ENCODE peak calls at places on chromosomes 3 and 15, in nine cellular contexts. G, Y, W, O, P, V, C, F and U are unnamed samples. For H3K27me3, the result is how much of the 10 kb centered on the place peaks cover.

GRCh38 chr3:69770219-69770618 is 31.0 kb downstream of the MITF start:
- DNase-seq in G (no peak), Y (no peak), W (no peak), O (peak), P (no peak), V (peak), C (peak), F (no peak), U (no peak)

GRCh38 chr3:110314512-110315114 is 757.0 kb upstream of the NECTIN3 start:
- DNase-seq in G (no peak), Y (no peak), W (peak), O (peak), P (no peak), V (peak), C (peak), F (peak), U (no peak)

GRCh38 chr3:170967682-170968081 is 58.8 kb downstream of the SLC2A2 start:
- DNase-seq in G (no peak), Y (no peak), W (no peak), O (no peak), P (no peak), V (no peak), C (no peak), F (no peak), U (no peak)

GRCh38 chr15:45084163-45084562 is 29.8 kb downstream of the DUOX2 start:
- DNase-seq in G (no peak), Y (no peak), W (no peak), O (no peak), P (no peak), V (no peak), C (no peak), F (no peak), U (no peak)

GRCh38 chr3:120795017-120795648 is 52.6 kb downstream of the GTF2E1 start:
- DNase-seq in G (peak), Y (peak), W (peak), O (peak), P (peak), V (peak), C (peak), F (peak), U (no peak)

GRCh38 chr15:28273468-28273867 is 48.5 kb downstream of the HERC2 start:
- DNase-seq in G (no peak), Y (no peak), W (no peak), O (no peak), P (no peak), V (peak), C (no peak), F (no peak), U (peak)

GRCh38 chr3:172074027-172074426 is 34.6 kb downstream of the FNDC3B start:
- DNase-seq in G (no peak), Y (no peak), W (no peak), O (no peak), P (no peak), V (no peak), C (no peak), F (no peak), U (no peak)

GRCh38 chr3:189272500-189273119 is 100.8 kb downstream of the TPRG1 start:
- DNase-seq in G (no peak), Y (no peak), W (no peak), O (peak), P (no peak), V (peak), C (no peak), F (no peak), U (no peak)

GRCh38 chr3:22089284-22089683 is 338.3 kb upstream of the ZNF385D start:
- DNase-seq in G (no peak), Y (peak), W (no peak), O (peak), P (no peak), V (peak), C (peak), F (no peak), U (peak)

GRCh38 chr15:64521726-64522164 is 61.4 kb downstream of the ZNF609 start:
- DNase-seq in G (no peak), Y (no peak), W (no peak), O (peak), P (peak), V (peak), C (peak), F (no peak), U (no peak)

GRCh38 chr3:24166518-24166917 is 221.4 kb downstream of the NR1D2 start:
- DNase-seq in G (no peak), Y (no peak), W (no peak), O (no peak), P (no peak), V (peak), C (no peak), F (no peak), U (no peak)

GRCh38 chr3:76131396-76132153 is 346.2 kb upstream of the ZNF717 start:
- DNase-seq in G (no peak), Y (no peak), W (no peak), O (peak), P (no peak), V (no peak), C (peak), F (no peak), U (peak)

GRCh38 chr3:57062119-57062631 is 1.7 kb downstream of the SPATA12 start:
- DNase-seq in G (no peak), Y (no peak), W (no peak), O (no peak), P (no peak), V (peak), C (peak), F (no peak), U (no peak)

GRCh38 chr3:31406901-31407300 is 125.8 kb upstream of the STT3B start:
- DNase-seq in G (no peak), Y (no peak), W (no peak), O (no peak), P (no peak), V (no peak), C (no peak), F (no peak), U (no peak)

GRCh38 chr15:63463793-63464192 is 40.6 kb upstream of the USP3 start:
- DNase-seq in G (no peak), Y (no peak), W (no peak), O (no peak), P (no peak), V (no peak), C (no peak), F (no peak), U (no peak)

GRCh38 chr3:168511428-168512014 is 415.8 kb upstream of the GOLIM4 start:
- DNase-seq in G (no peak), Y (no peak), W (no peak), O (peak), P (no peak), V (peak), C (peak), F (no peak), U (no peak)

GRCh38 chr3:150150633-150151032 is 179.9 kb upstream of the PFN2 start:
- DNase-seq in G (no peak), Y (no peak), W (no peak), O (peak), P (no peak), V (no peak), C (no peak), F (no peak), U (peak)

GRCh38 chr3:56851966-56852884 is 50.5 kb upstream of the ARHGEF3 start:
- DNase-seq in G (no peak), Y (no peak), W (no peak), O (peak), P (no peak), V (no peak), C (peak), F (no peak), U (no peak)

GRCh38 chr3:163273694-163274093 is 1777.1 kb downstream of the OTOL1 start:
- DNase-seq in G (no peak), Y (no peak), W (no peak), O (no peak), P (no peak), V (no peak), C (no peak), F (no peak), U (no peak)

GRCh38 chr3:50516048-50516871 is 12.8 kb upstream of the CACNA2D2 start:
- DNase-seq in G (peak), Y (no peak), W (peak), O (no peak), P (peak), V (peak), C (no peak), F (no peak), U (no peak)

GRCh38 chr3:32175607-32176197 is 62.8 kb upstream of the CMTM8 start:
- DNase-seq in G (no peak), Y (no peak), W (no peak), O (peak), P (no peak), V (peak), C (peak), F (peak), U (peak)

GRCh38 chr3:49465269-49466034 is 4.6 kb upstream of the DAG1 start:
- DNase-seq in G (peak), Y (no peak), W (no peak), O (no peak), P (no peak), V (no peak), C (peak), F (no peak), U (no peak)

GRCh38 chr15:98801234-98801561 is 152.9 kb downstream of the IGF1R start:
- DNase-seq in G (no peak), Y (no peak), W (no peak), O (no peak), P (no peak), V (peak), C (no peak), F (no peak), U (no peak)

GRCh38 chr3:143847787-143848631 is at the start of gene SLC9A9:
- DNase-seq in G (peak), Y (no peak), W (peak), O (peak), P (peak), V (peak), C (peak), F (peak), U (peak)

GRCh38 chr3:129605593-129606521 is 619 bp downstream of the PLXND1 start:
- DNase-seq in G (peak), Y (no peak), W (peak), O (peak), P (peak), V (no peak), C (peak), F (no peak), U (peak)

GRCh38 chr3:16174389-16174788 is at the start of gene GALNT15:
- DNase-seq in G (peak), Y (peak), W (peak), O (no peak), P (peak), V (no peak), C (peak), F (no peak), U (peak)

GRCh38 chr15:94080416-94080815 is 150.9 kb upstream of the MCTP2 start:
- DNase-seq in G (no peak), Y (no peak), W (no peak), O (peak), P (peak), V (peak), C (peak), F (no peak), U (no peak)

GRCh38 chr15:85555875-85556617 is 175.6 kb downstream of the AKAP13 start:
- DNase-seq in G (no peak), Y (no peak), W (no peak), O (no peak), P (no peak), V (no peak), C (no peak), F (no peak), U (no peak)

GRCh38 chr3:52053307-52054304 is 2.8 kb downstream of the DUSP7 start:
- DNase-seq in G (peak), Y (no peak), W (peak), O (peak), P (no peak), V (no peak), C (no peak), F (peak), U (peak)

GRCh38 chr3:171772427-171773056 is 37.7 kb downstream of the PLD1 start:
- DNase-seq in G (no peak), Y (no peak), W (peak), O (peak), P (peak), V (peak), C (peak), F (peak), U (peak)

GRCh38 chr15:95087253-95087609 is 855.9 kb downstream of the MCTP2 start:
- DNase-seq in G (no peak), Y (no peak), W (no peak), O (no peak), P (no peak), V (no peak), C (no peak), F (no peak), U (no peak)

GRCh38 chr15:29039466-29040366 is 153.9 kb downstream of the APBA2 start:
- DNase-seq in G (no peak), Y (no peak), W (no peak), O (no peak), P (no peak), V (peak), C (peak), F (no peak), U (peak)

DNA sequence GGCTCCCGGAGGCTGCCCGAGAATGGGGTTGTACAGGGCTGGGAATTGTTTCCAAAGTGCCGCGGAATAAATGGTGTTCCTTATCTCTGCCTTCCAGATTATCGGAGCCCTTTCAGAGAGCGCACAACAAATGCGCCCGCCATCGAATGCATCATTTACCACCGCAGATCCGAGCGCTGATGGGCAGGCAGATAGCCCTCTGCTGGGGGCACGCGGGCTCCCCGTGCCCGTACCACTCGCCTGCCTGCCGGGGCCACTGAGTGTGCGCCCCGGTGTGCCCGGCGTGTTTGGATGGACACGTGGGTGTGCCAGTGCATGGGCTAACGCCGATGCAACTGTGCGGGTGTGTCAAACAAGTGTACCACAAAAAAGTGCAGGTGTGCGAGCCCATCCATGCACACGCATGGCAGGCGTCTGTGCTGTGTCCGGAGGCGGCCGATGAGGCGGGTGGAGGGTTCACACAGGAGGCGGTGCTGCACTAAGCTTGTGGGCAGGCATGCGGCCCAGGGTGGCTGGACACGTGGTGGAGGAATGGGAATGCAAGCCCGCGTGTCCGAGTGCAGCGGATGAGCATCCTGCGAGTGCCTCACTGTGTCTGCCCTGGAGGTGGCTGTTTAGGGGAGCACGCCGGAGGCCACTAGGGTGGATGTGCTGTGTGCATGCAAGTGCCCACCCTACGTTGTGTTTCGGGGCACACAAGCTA is 3.8 kb upstream of the GATA2 start:
- DNase-seq in G (no peak), Y (no peak), W (peak), O (no peak), P (peak), V (peak), C (peak), F (no peak), U (peak)
- H3K27me3 ChIP-seq in G (half or more), Y (under half), W (under half), O (under half), P (under half), V (half or more), C (under half), F (under half), U (half or more)

GRCh38 chr3:181694805-181695660 is 16.7 kb upstream of the SOX2 start:
- DNase-seq in G (peak), Y (no peak), W (peak), O (no peak), P (peak), V (peak), C (peak), F (no peak), U (no peak)

GRCh38 chr3:181690769-181691168 is 21.0 kb upstream of the SOX2 start:
- DNase-seq in G (no peak), Y (no peak), W (no peak), O (no peak), P (no peak), V (no peak), C (no peak), F (no peak), U (no peak)

GRCh38 chr3:181691951-181692849 is 19.5 kb upstream of the SOX2 start:
- DNase-seq in G (no peak), Y (no peak), W (no peak), O (no peak), P (no peak), V (no peak), C (no peak), F (no peak), U (no peak)

GRCh38 chr3:181692850-181693154 is 18.9 kb upstream of the SOX2 start:
- DNase-seq in G (no peak), Y (no peak), W (no peak), O (no peak), P (no peak), V (no peak), C (no peak), F (no peak), U (no peak)

DNA sequence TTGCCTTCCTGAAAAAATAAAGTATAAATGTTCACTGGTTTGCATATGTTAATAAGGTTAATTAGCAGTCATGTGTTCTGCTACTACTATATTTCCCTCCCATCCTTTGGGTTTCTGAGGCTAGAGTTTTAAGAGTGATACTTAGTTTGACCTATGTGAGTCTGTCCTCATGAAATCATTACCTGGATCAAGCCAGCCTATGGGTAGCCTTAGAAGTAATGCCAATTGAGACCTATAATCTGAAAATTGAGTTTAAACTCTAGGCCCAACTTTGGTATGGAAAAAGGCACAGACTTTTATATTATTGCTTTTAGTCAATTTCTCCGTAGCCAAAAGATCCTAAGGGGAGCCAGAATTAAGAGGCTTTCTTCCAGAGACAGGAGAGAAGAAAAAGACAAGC is 18.4 kb upstream of the SOX2 start:
- DNase-seq in G (no peak), Y (no peak), W (no peak), O (no peak), P (no peak), V (no peak), C (no peak), F (no peak), U (no peak)
- H3K27me3 ChIP-seq in G (under half), Y (under half), W (under half), O (under half), P (under half), V (under half), C (under half), F (under half), U (under half)

GRCh38 chr15:76138436-76138835 is 78.7 kb downstream of the TMEM266 start:
- DNase-seq in G (no peak), Y (no peak), W (no peak), O (no peak), P (no peak), V (peak), C (no peak), F (no peak), U (no peak)
- H3K27me3 ChIP-seq in G (under half), Y (under half), W (under half), O (under half), P (under half), V (under half), C (under half), F (under half), U (under half)

GRCh38 chr15:52805351-52806283 is 15.5 kb upstream of the ONECUT1 start:
- DNase-seq in G (no peak), Y (peak), W (no peak), O (no peak), P (no peak), V (peak), C (no peak), F (no peak), U (peak)

GRCh38 chr15:52802110-52802509 is 12.0 kb upstream of the ONECUT1 start:
- DNase-seq in G (no peak), Y (peak), W (no peak), O (no peak), P (no peak), V (no peak), C (no peak), F (no peak), U (no peak)

GRCh38 chr15:52806284-52806655 is 16.1 kb upstream of the ONECUT1 start:
- DNase-seq in G (no peak), Y (peak), W (no peak), O (no peak), P (no peak), V (no peak), C (no peak), F (no peak), U (no peak)

GRCh38 chr15:52803543-52804306 is 13.6 kb upstream of the ONECUT1 start:
- DNase-seq in G (peak), Y (peak), W (no peak), O (no peak), P (no peak), V (peak), C (no peak), F (no peak), U (peak)

DNA sequence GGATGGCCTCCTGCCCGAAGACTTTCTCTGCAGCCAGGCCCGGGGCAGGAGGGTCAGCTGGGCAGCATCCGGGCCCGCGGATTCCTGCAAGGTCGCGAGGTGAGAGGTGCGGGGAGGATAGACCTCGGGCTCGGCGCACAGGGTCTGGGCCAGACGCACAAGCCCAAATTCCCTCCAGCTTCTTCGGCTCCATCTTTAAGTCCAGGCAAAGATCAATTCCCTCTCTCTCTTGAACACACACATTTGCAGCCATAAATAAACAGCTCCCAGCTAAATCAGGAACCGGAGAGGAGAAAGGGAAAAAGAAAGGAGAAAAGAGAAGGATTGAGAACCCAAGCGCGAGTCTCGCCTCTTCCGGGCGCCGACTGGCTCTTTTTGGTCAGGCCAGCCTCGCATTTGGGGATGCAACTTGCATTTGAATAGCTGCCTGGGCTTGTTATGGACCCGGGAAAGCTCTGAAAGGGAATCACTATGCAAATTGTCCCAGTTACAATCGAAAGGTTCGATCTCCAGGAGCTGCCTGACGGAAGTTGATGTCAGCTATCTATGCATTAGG is 14.5 kb upstream of the ONECUT1 start:
- DNase-seq in G (no peak), Y (peak), W (no peak), O (no peak), P (no peak), V (peak), C (no peak), F (no peak), U (peak)
- H3K27me3 ChIP-seq in G (half or more), Y (under half), W (half or more), O (half or more), P (under half), V (half or more), C (half or more), F (half or more), U (half or more)

GRCh38 chr15:96359371-96359771 is 28.9 kb downstream of the NR2F2 start:
- DNase-seq in G (no peak), Y (no peak), W (no peak), O (no peak), P (no peak), V (peak), C (no peak), F (no peak), U (peak)
- H3K27me3 ChIP-seq in G (half or more), Y (under half), W (under half), O (under half), P (under half), V (half or more), C (under half), F (under half), U (half or more)

GRCh38 chr3:193865879-193866480 is 270.0 kb upstream of the HES1 start:
- DNase-seq in G (no peak), Y (no peak), W (no peak), O (no peak), P (no peak), V (no peak), C (peak), F (no peak), U (no peak)

GRCh38 chr3:193869221-193870201 is 266.4 kb upstream of the HES1 start:
- DNase-seq in G (no peak), Y (no peak), W (no peak), O (peak), P (peak), V (peak), C (peak), F (no peak), U (peak)

GRCh38 chr3:193868590-193868989 is 267.4 kb upstream of the HES1 start:
- DNase-seq in G (no peak), Y (no peak), W (no peak), O (no peak), P (no peak), V (no peak), C (no peak), F (no peak), U (no peak)

GRCh38 chr3:193863657-193864323 is 270.8 kb downstream of the OPA1 start:
- DNase-seq in G (no peak), Y (no peak), W (no peak), O (no peak), P (no peak), V (no peak), C (no peak), F (no peak), U (no peak)

GRCh38 chr3:193865339-193865738 is 270.6 kb upstream of the HES1 start:
- DNase-seq in G (no peak), Y (no peak), W (no peak), O (no peak), P (no peak), V (no peak), C (no peak), F (no peak), U (no peak)
- H3K27me3 ChIP-seq in G (under half), Y (under half), W (under half), O (under half), P (under half), V (under half), C (under half), F (under half), U (under half)

GRCh38 chr15:74274485-74275038 is 38.4 kb downstream of the CCDC33 start:
- DNase-seq in G (no peak), Y (no peak), W (no peak), O (no peak), P (no peak), V (no peak), C (no peak), F (no peak), U (peak)
- H3K27me3 ChIP-seq in G (under half), Y (under half), W (under half), O (under half), P (under half), V (under half), C (under half), F (under half), U (under half)